ENCODE peak calls at places on chromosome 10, in five cellular contexts. H, G, D, T and C are unnamed samples.

GRCh38 chr10:111593578-111593977 is 516.7 kb downstream of the ADRA2A start:
- DNase-seq in H (no peak), G (no peak), D (no peak), T (no peak), C (no peak)

GRCh38 chr10:47329905-47330304 is 7.7 kb downstream of the GDF2 start:
- DNase-seq in H (no peak), G (no peak), D (no peak), T (no peak), C (no peak)

GRCh38 chr10:44065788-44066075 is 319.2 kb downstream of the CXCL12 start:
- DNase-seq in H (no peak), G (no peak), D (no peak), T (no peak), C (no peak)

GRCh38 chr10:49649294-49649693 is 30.2 kb upstream of the C10orf53 start:
- DNase-seq in H (no peak), G (no peak), D (peak; percentile 77), T (no peak), C (no peak)

GRCh38 chr10:116740971-116741370 is 1.4 kb downstream of the HSPA12A start:
- DNase-seq in H (no peak), G (no peak), D (no peak), T (no peak), C (no peak)

GRCh38 chr10:46094931-46095755 is 49.1 kb upstream of the MSMB start:
- DNase-seq in H (no peak), G (no peak), D (peak; percentile 69), T (no peak), C (no peak)

GRCh38 chr10:132524443-132525285 is 12.9 kb upstream of the INPP5A start:
- DNase-seq in H (no peak), G (no peak), D (peak; percentile 22), T (no peak), C (no peak)

GRCh38 chr10:32337343-32337742 is 9.6 kb downstream of the EPC1 start:
- DNase-seq in H (no peak), G (no peak), D (no peak), T (no peak), C (no peak)

GRCh38 chr10:87092861-87093460 is 1.7 kb downstream of the GLUD1 start:
- DNase-seq in H (no peak), G (peak; percentile 16), D (peak; percentile 81), T (peak; percentile 82), C (no peak)

GRCh38 chr10:23514321-23514720 is 75.4 kb downstream of the OTUD1 start:
- DNase-seq in H (no peak), G (peak; percentile 13), D (no peak), T (no peak), C (no peak)

GRCh38 chr10:112092529-112092928 is 91.0 kb downstream of the GPAM start:
- DNase-seq in H (no peak), G (no peak), D (no peak), T (no peak), C (no peak)

GRCh38 chr10:110008518-110009339 is 945 bp downstream of the ADD3 start:
- DNase-seq in H (no peak), G (peak; percentile 25), D (peak; percentile 73), T (peak; percentile 80), C (no peak)

DNA sequence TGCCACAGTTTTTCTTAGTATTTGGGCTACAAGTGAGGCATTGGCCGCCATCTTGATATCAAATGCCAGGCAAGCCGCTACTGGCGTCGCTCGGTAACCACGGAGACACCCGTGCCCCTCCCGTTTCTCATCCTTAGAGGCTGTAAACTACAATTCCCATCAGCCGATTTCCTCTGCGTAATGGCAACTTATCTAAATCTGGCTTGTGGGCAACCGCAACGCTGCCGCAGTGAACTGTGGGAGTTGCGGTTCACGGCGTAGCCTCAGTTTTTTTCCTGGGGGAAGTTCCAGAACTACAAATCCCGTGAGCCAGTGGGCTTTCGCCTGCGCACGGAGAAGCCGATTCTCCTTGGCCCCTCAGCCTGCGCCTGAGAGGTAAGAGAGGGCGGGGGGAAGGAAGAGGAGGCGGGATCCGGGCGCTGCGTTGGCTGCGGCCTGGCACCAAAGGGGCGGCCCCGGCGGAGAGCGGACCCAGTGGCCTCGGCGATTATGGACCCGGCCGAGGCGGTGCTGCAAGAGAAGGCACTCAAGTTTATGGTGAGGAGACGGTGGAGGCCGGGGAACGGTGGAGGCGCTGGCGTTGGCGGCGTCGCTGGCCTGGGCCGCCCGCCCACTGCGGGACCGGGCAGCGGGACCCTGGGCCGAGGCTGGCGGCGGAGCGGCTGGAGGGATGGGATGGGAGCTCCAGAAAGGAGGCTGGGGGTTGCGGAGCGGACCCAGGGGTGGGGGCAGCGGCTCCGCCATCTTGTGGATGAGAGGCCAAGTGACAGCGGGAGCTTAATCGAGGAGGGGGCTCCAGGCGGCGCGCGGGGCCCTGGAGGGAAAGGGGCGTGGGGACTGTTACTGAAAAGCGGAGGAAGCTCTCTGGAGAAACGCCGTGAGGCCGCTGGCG is at the start of gene BTRC:
- DNase-seq in H (peak; percentile 99), G (peak; percentile 92), D (peak; percentile 99), T (peak; percentile 99), C (peak; percentile 94)
- TF ChIP-seq CTCF in H (no peak), G (no peak), D (peak; percentile 44), T (no peak), C (no peak)

GRCh38 chr10:107984149-107984548 is 819.6 kb upstream of the SORCS1 start:
- DNase-seq in H (no peak), G (no peak), D (no peak), T (no peak), C (no peak)

GRCh38 chr10:107978455-107978854 is 813.9 kb upstream of the SORCS1 start:
- DNase-seq in H (no peak), G (no peak), D (no peak), T (no peak), C (no peak)
- TF ChIP-seq CTCF in H (no peak), G (no peak), D (no peak), T (no peak), C (no peak)

GRCh38 chr10:69367469-69367868 is 49.2 kb downstream of the TACR2 start:
- DNase-seq in H (no peak), G (no peak), D (no peak), T (no peak), C (no peak)

GRCh38 chr10:69361303-69361614 is 55.5 kb downstream of the TACR2 start:
- DNase-seq in H (no peak), G (no peak), D (no peak), T (no peak), C (no peak)

GRCh38 chr10:69362471-69362954 is 54.2 kb downstream of the TACR2 start:
- DNase-seq in H (no peak), G (peak; percentile 83), D (no peak), T (no peak), C (no peak)

GRCh38 chr10:69363666-69364065 is 53.1 kb downstream of the TACR2 start:
- DNase-seq in H (no peak), G (no peak), D (no peak), T (no peak), C (no peak)

DNA sequence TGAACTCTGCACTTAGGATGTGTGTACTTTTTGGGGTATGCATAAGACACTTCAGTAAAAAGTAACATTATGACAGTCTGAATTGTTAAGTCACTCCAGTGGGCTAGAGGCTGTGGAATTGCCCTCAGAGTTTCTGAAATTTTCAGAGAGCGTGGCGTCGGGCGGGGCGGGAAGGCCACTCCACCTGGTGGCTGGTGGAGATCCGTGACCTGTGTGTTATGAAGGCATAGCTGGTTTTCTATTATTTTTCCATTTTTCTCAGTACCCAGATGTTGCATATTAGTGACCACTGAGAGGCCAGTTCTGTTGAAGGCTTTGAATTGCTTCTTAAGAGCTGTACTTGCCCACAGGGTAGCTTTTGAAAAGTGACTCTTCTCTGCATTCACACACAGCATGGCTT is 52.5 kb downstream of the TACR2 start:
- DNase-seq in H (no peak), G (no peak), D (no peak), T (no peak), C (no peak)
- TF ChIP-seq CTCF in H (no peak), G (no peak), D (peak; percentile 50), T (no peak), C (no peak)

GRCh38 chr10:22310928-22311327 is 5.3 kb upstream of the COMMD3 start:
- DNase-seq in H (no peak), G (no peak), D (no peak), T (no peak), C (no peak)

GRCh38 chr10:22309180-22310000 is 6.8 kb upstream of the COMMD3 start:
- DNase-seq in H (no peak), G (no peak), D (no peak), T (no peak), C (no peak)

DNA sequence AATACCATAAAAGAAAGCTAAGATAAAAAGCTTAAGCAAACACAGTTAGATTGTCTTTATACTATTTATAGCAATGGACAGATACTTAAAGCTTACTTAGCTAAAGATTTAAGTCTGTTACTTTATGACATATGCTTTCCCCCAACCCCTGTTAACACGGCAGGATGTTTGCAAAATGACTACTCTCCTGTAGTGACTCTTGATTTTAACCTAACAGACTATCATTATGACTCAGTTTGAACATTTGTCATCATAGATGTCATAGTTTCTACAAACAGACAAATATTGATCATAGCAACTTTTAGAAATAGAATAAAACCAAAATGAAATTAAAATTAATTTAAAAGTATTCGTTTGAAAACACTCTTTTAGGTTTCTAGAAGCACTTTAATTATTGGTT is 7.8 kb upstream of the COMMD3 start:
- DNase-seq in H (no peak), G (no peak), D (no peak), T (no peak), C (peak; percentile 59)
- TF ChIP-seq CTCF in H (no peak), G (no peak), D (no peak), T (no peak), C (no peak)

GRCh38 chr10:33837736-33838135 is 503.3 kb upstream of the NRP1 start:
- DNase-seq in H (no peak), G (no peak), D (no peak), T (no peak), C (no peak)
- TF ChIP-seq CTCF in H (no peak), G (no peak), D (peak; percentile 11), T (no peak), C (no peak)

GRCh38 chr10:88865281-88865876 is 13.7 kb upstream of the ANKRD22 start:
- DNase-seq in H (no peak), G (no peak), D (no peak), T (no peak), C (no peak)
- TF ChIP-seq CTCF in H (no peak), G (peak; percentile 30), D (peak; percentile 43), T (no peak), C (no peak)